ENCODE peak calls at places on chromosomes 1 and 21, in ten cellular contexts. One of them, this sample, is unnamed.

GRCh38 chr1:228309548-228310067 is 97.0 kb downstream of the TRIM11 start:
- DNase-seq in HS-5: no peak
- DNase-seq in EL: no peak
- DNase-seq in GM12891: no peak
- DNase-seq in effector memory CD8-positive, alpha-beta T cell: no peak
- DNase-seq in effector CD4-positive, alpha-beta T cell: no peak
- DNase-seq in iPS-NIHi11: no peak
- DNase-seq in CD8-positive, alpha-beta T cell: no peak
- DNase-seq in Panc1: no peak
- DNase-seq in activated naive CD8-positive, alpha-beta T cell treated with anti-CD3 and anti-CD28 coated beads, Interleukin-2, amount 50 U/mL, for 24 hours: no peak
- DNase-seq in this sample: no peak

GRCh38 chr1:157142765-157143423 is 4.7 kb upstream of the ETV3 start:
- DNase-seq in CD8-positive, alpha-beta T cell: no peak
- DNase-seq in GM12891: no peak
- DNase-seq in iPS-NIHi11: no peak
- DNase-seq in effector CD4-positive, alpha-beta T cell: no peak
- DNase-seq in Panc1: no peak
- DNase-seq in HS-5: no peak
- DNase-seq in effector memory CD8-positive, alpha-beta T cell: no peak
- DNase-seq in activated naive CD8-positive, alpha-beta T cell treated with anti-CD3 and anti-CD28 coated beads, Interleukin-2, amount 50 U/mL, for 24 hours: no peak
- DNase-seq in EL: no peak
- DNase-seq in this sample: no peak

GRCh38 chr1:41122851-41123518 is 101.5 kb upstream of the SLFNL1 start:
- DNase-seq in Panc1: peak; percentile 17
- DNase-seq in iPS-NIHi11: peak; percentile 54
- DNase-seq in effector memory CD8-positive, alpha-beta T cell: no peak
- DNase-seq in activated naive CD8-positive, alpha-beta T cell treated with anti-CD3 and anti-CD28 coated beads, Interleukin-2, amount 50 U/mL, for 24 hours: no peak
- DNase-seq in EL: peak; percentile 89
- DNase-seq in effector CD4-positive, alpha-beta T cell: no peak
- DNase-seq in CD8-positive, alpha-beta T cell: no peak
- DNase-seq in GM12891: no peak
- DNase-seq in HS-5: peak; percentile 95
- DNase-seq in this sample: no peak

GRCh38 chr1:86640161-86640560 is 64.2 kb upstream of the SH3GLB1 start:
- DNase-seq in EL: peak; percentile 7
- DNase-seq in CD8-positive, alpha-beta T cell: no peak
- DNase-seq in HS-5: no peak
- DNase-seq in effector memory CD8-positive, alpha-beta T cell: no peak
- DNase-seq in GM12891: no peak
- DNase-seq in Panc1: no peak
- DNase-seq in activated naive CD8-positive, alpha-beta T cell treated with anti-CD3 and anti-CD28 coated beads, Interleukin-2, amount 50 U/mL, for 24 hours: no peak
- DNase-seq in iPS-NIHi11: no peak
- DNase-seq in effector CD4-positive, alpha-beta T cell: no peak
- DNase-seq in this sample: no peak

GRCh38 chr1:228405200-228405978 is 1.2 kb downstream of the TRIM11 start:
- DNase-seq in activated naive CD8-positive, alpha-beta T cell treated with anti-CD3 and anti-CD28 coated beads, Interleukin-2, amount 50 U/mL, for 24 hours: no peak
- DNase-seq in HS-5: no peak
- DNase-seq in effector memory CD8-positive, alpha-beta T cell: no peak
- DNase-seq in Panc1: no peak
- DNase-seq in EL: no peak
- DNase-seq in effector CD4-positive, alpha-beta T cell: no peak
- DNase-seq in iPS-NIHi11: no peak
- DNase-seq in GM12891: no peak
- DNase-seq in CD8-positive, alpha-beta T cell: no peak
- DNase-seq in this sample: no peak

GRCh38 chr1:10250663-10251062 is 40.3 kb downstream of the KIF1B start:
- DNase-seq in CD8-positive, alpha-beta T cell: no peak
- DNase-seq in activated naive CD8-positive, alpha-beta T cell treated with anti-CD3 and anti-CD28 coated beads, Interleukin-2, amount 50 U/mL, for 24 hours: no peak
- DNase-seq in iPS-NIHi11: no peak
- DNase-seq in Panc1: no peak
- DNase-seq in HS-5: no peak
- DNase-seq in EL: no peak
- DNase-seq in GM12891: no peak
- DNase-seq in effector CD4-positive, alpha-beta T cell: no peak
- DNase-seq in effector memory CD8-positive, alpha-beta T cell: no peak
- DNase-seq in this sample: no peak

GRCh38 chr1:207032528-207033017 is at the start of gene C1orf116:
- DNase-seq in EL: no peak
- DNase-seq in iPS-NIHi11: peak; percentile 95
- DNase-seq in effector CD4-positive, alpha-beta T cell: no peak
- DNase-seq in activated naive CD8-positive, alpha-beta T cell treated with anti-CD3 and anti-CD28 coated beads, Interleukin-2, amount 50 U/mL, for 24 hours: no peak
- DNase-seq in CD8-positive, alpha-beta T cell: no peak
- DNase-seq in GM12891: no peak
- DNase-seq in HS-5: no peak
- DNase-seq in effector memory CD8-positive, alpha-beta T cell: no peak
- DNase-seq in Panc1: no peak
- DNase-seq in this sample: no peak

GRCh38 chr1:23530089-23530749 is 814 bp downstream of the E2F2 start:
- DNase-seq in GM12891: no peak
- DNase-seq in activated naive CD8-positive, alpha-beta T cell treated with anti-CD3 and anti-CD28 coated beads, Interleukin-2, amount 50 U/mL, for 24 hours: peak; percentile 38
- DNase-seq in Panc1: no peak
- DNase-seq in CD8-positive, alpha-beta T cell: no peak
- DNase-seq in HS-5: no peak
- DNase-seq in effector memory CD8-positive, alpha-beta T cell: no peak
- DNase-seq in iPS-NIHi11: no peak
- DNase-seq in effector CD4-positive, alpha-beta T cell: no peak
- DNase-seq in EL: no peak
- DNase-seq in this sample: no peak

GRCh38 chr21:44089001-44089911 is 17.9 kb upstream of the PWP2 start:
- DNase-seq in iPS-NIHi11: no peak
- DNase-seq in HS-5: no peak
- DNase-seq in Panc1: no peak
- DNase-seq in effector CD4-positive, alpha-beta T cell: peak; percentile 34
- DNase-seq in activated naive CD8-positive, alpha-beta T cell treated with anti-CD3 and anti-CD28 coated beads, Interleukin-2, amount 50 U/mL, for 24 hours: no peak
- DNase-seq in GM12891: no peak
- DNase-seq in EL: no peak
- DNase-seq in effector memory CD8-positive, alpha-beta T cell: peak; percentile 50
- DNase-seq in CD8-positive, alpha-beta T cell: peak; percentile 32
- DNase-seq in this sample: peak; percentile 41

GRCh38 chr21:32112194-32112593 is 166.7 kb downstream of the MIS18A start:
- DNase-seq in EL: no peak
- DNase-seq in iPS-NIHi11: no peak
- DNase-seq in activated naive CD8-positive, alpha-beta T cell treated with anti-CD3 and anti-CD28 coated beads, Interleukin-2, amount 50 U/mL, for 24 hours: no peak
- DNase-seq in effector CD4-positive, alpha-beta T cell: no peak
- DNase-seq in effector memory CD8-positive, alpha-beta T cell: no peak
- DNase-seq in CD8-positive, alpha-beta T cell: no peak
- DNase-seq in HS-5: no peak
- DNase-seq in Panc1: no peak
- DNase-seq in GM12891: no peak
- DNase-seq in this sample: no peak

GRCh38 chr21:38954450-38955059 is 148.8 kb downstream of the ETS2 start:
- DNase-seq in CD8-positive, alpha-beta T cell: no peak
- DNase-seq in EL: no peak
- DNase-seq in GM12891: no peak
- DNase-seq in Panc1: no peak
- DNase-seq in HS-5: no peak
- DNase-seq in activated naive CD8-positive, alpha-beta T cell treated with anti-CD3 and anti-CD28 coated beads, Interleukin-2, amount 50 U/mL, for 24 hours: no peak
- DNase-seq in effector memory CD8-positive, alpha-beta T cell: no peak
- DNase-seq in effector CD4-positive, alpha-beta T cell: no peak
- DNase-seq in iPS-NIHi11: no peak
- DNase-seq in this sample: no peak

GRCh38 chr1:77671836-77672235 is 10.6 kb downstream of the ZZZ3 start:
- DNase-seq in iPS-NIHi11: no peak
- DNase-seq in effector CD4-positive, alpha-beta T cell: no peak
- DNase-seq in HS-5: no peak
- DNase-seq in GM12891: no peak
- DNase-seq in activated naive CD8-positive, alpha-beta T cell treated with anti-CD3 and anti-CD28 coated beads, Interleukin-2, amount 50 U/mL, for 24 hours: no peak
- DNase-seq in Panc1: no peak
- DNase-seq in effector memory CD8-positive, alpha-beta T cell: no peak
- DNase-seq in CD8-positive, alpha-beta T cell: no peak
- DNase-seq in EL: peak; percentile 77
- DNase-seq in this sample: no peak

GRCh38 chr21:25416669-25417068 is 190.6 kb downstream of the MRPL39 start:
- DNase-seq in activated naive CD8-positive, alpha-beta T cell treated with anti-CD3 and anti-CD28 coated beads, Interleukin-2, amount 50 U/mL, for 24 hours: no peak
- DNase-seq in HS-5: no peak
- DNase-seq in effector memory CD8-positive, alpha-beta T cell: no peak
- DNase-seq in Panc1: no peak
- DNase-seq in iPS-NIHi11: no peak
- DNase-seq in CD8-positive, alpha-beta T cell: no peak
- DNase-seq in effector CD4-positive, alpha-beta T cell: no peak
- DNase-seq in GM12891: no peak
- DNase-seq in EL: no peak
- DNase-seq in this sample: no peak

GRCh38 chr1:210301254-210301955 is 27.3 kb upstream of the HHAT start:
- DNase-seq in effector memory CD8-positive, alpha-beta T cell: no peak
- DNase-seq in effector CD4-positive, alpha-beta T cell: no peak
- DNase-seq in EL: no peak
- DNase-seq in activated naive CD8-positive, alpha-beta T cell treated with anti-CD3 and anti-CD28 coated beads, Interleukin-2, amount 50 U/mL, for 24 hours: no peak
- DNase-seq in Panc1: no peak
- DNase-seq in GM12891: no peak
- DNase-seq in HS-5: no peak
- DNase-seq in iPS-NIHi11: no peak
- DNase-seq in CD8-positive, alpha-beta T cell: no peak
- DNase-seq in this sample: no peak

GRCh38 chr1:40930174-40930573 is 49.3 kb upstream of the CTPS1 start:
- DNase-seq in iPS-NIHi11: no peak
- DNase-seq in effector CD4-positive, alpha-beta T cell: no peak
- DNase-seq in activated naive CD8-positive, alpha-beta T cell treated with anti-CD3 and anti-CD28 coated beads, Interleukin-2, amount 50 U/mL, for 24 hours: no peak
- DNase-seq in GM12891: no peak
- DNase-seq in CD8-positive, alpha-beta T cell: no peak
- DNase-seq in effector memory CD8-positive, alpha-beta T cell: no peak
- DNase-seq in Panc1: no peak
- DNase-seq in HS-5: no peak
- DNase-seq in EL: no peak
- DNase-seq in this sample: no peak

GRCh38 chr1:22711071-22711470 is 432 bp downstream of the EPHB2 start:
- DNase-seq in Panc1: no peak
- DNase-seq in effector CD4-positive, alpha-beta T cell: no peak
- DNase-seq in iPS-NIHi11: peak; percentile 72
- DNase-seq in HS-5: no peak
- DNase-seq in effector memory CD8-positive, alpha-beta T cell: no peak
- DNase-seq in activated naive CD8-positive, alpha-beta T cell treated with anti-CD3 and anti-CD28 coated beads, Interleukin-2, amount 50 U/mL, for 24 hours: no peak
- DNase-seq in CD8-positive, alpha-beta T cell: no peak
- DNase-seq in GM12891: no peak
- DNase-seq in EL: no peak
- DNase-seq in this sample: no peak

GRCh38 chr1:197180252-197180878 is 33.9 kb upstream of the ASPM start:
- DNase-seq in HS-5: peak; percentile 67
- DNase-seq in GM12891: no peak
- DNase-seq in EL: peak; percentile 67
- DNase-seq in effector memory CD8-positive, alpha-beta T cell: peak; percentile 1
- DNase-seq in effector CD4-positive, alpha-beta T cell: no peak
- DNase-seq in CD8-positive, alpha-beta T cell: no peak
- DNase-seq in activated naive CD8-positive, alpha-beta T cell treated with anti-CD3 and anti-CD28 coated beads, Interleukin-2, amount 50 U/mL, for 24 hours: no peak
- DNase-seq in Panc1: no peak
- DNase-seq in iPS-NIHi11: peak; percentile 35
- DNase-seq in this sample: no peak

GRCh38 chr1:199073166-199073565 is 434.3 kb downstream of the PTPRC start:
- DNase-seq in effector memory CD8-positive, alpha-beta T cell: no peak
- DNase-seq in iPS-NIHi11: no peak
- DNase-seq in CD8-positive, alpha-beta T cell: no peak
- DNase-seq in HS-5: no peak
- DNase-seq in effector CD4-positive, alpha-beta T cell: no peak
- DNase-seq in GM12891: no peak
- DNase-seq in activated naive CD8-positive, alpha-beta T cell treated with anti-CD3 and anti-CD28 coated beads, Interleukin-2, amount 50 U/mL, for 24 hours: no peak
- DNase-seq in EL: no peak
- DNase-seq in Panc1: no peak
- DNase-seq in this sample: no peak

GRCh38 chr1:36612881-36613280 is 130.2 kb upstream of the CSF3R start:
- DNase-seq in activated naive CD8-positive, alpha-beta T cell treated with anti-CD3 and anti-CD28 coated beads, Interleukin-2, amount 50 U/mL, for 24 hours: no peak
- DNase-seq in effector CD4-positive, alpha-beta T cell: no peak
- DNase-seq in Panc1: no peak
- DNase-seq in EL: no peak
- DNase-seq in CD8-positive, alpha-beta T cell: no peak
- DNase-seq in iPS-NIHi11: no peak
- DNase-seq in HS-5: no peak
- DNase-seq in GM12891: no peak
- DNase-seq in effector memory CD8-positive, alpha-beta T cell: no peak
- DNase-seq in this sample: no peak

GRCh38 chr1:114145504-114146160 is 8.0 kb downstream of the SYT6 start:
- DNase-seq in HS-5: no peak
- DNase-seq in Panc1: no peak
- DNase-seq in CD8-positive, alpha-beta T cell: no peak
- DNase-seq in effector memory CD8-positive, alpha-beta T cell: no peak
- DNase-seq in EL: no peak
- DNase-seq in GM12891: no peak
- DNase-seq in activated naive CD8-positive, alpha-beta T cell treated with anti-CD3 and anti-CD28 coated beads, Interleukin-2, amount 50 U/mL, for 24 hours: no peak
- DNase-seq in effector CD4-positive, alpha-beta T cell: no peak
- DNase-seq in iPS-NIHi11: no peak
- DNase-seq in this sample: no peak

GRCh38 chr21:46142581-46143473 is 12.6 kb downstream of the FTCD start:
- DNase-seq in GM12891: no peak
- DNase-seq in iPS-NIHi11: no peak
- DNase-seq in HS-5: no peak
- DNase-seq in activated naive CD8-positive, alpha-beta T cell treated with anti-CD3 and anti-CD28 coated beads, Interleukin-2, amount 50 U/mL, for 24 hours: peak; percentile 40
- DNase-seq in Panc1: no peak
- DNase-seq in effector memory CD8-positive, alpha-beta T cell: no peak
- DNase-seq in CD8-positive, alpha-beta T cell: no peak
- DNase-seq in effector CD4-positive, alpha-beta T cell: no peak
- DNase-seq in EL: no peak
- DNase-seq in this sample: no peak

GRCh38 chr1:156663178-156663577 is 14.0 kb downstream of the NES start:
- DNase-seq in iPS-NIHi11: no peak
- DNase-seq in HS-5: no peak
- DNase-seq in CD8-positive, alpha-beta T cell: no peak
- DNase-seq in activated naive CD8-positive, alpha-beta T cell treated with anti-CD3 and anti-CD28 coated beads, Interleukin-2, amount 50 U/mL, for 24 hours: no peak
- DNase-seq in EL: peak; percentile 31
- DNase-seq in effector memory CD8-positive, alpha-beta T cell: no peak
- DNase-seq in Panc1: no peak
- DNase-seq in GM12891: no peak
- DNase-seq in effector CD4-positive, alpha-beta T cell: no peak
- DNase-seq in this sample: no peak

GRCh38 chr1:52659356-52659755 is 26.4 kb downstream of the SHISAL2A start:
- DNase-seq in Panc1: no peak
- DNase-seq in effector CD4-positive, alpha-beta T cell: no peak
- DNase-seq in EL: no peak
- DNase-seq in effector memory CD8-positive, alpha-beta T cell: no peak
- DNase-seq in HS-5: no peak
- DNase-seq in CD8-positive, alpha-beta T cell: no peak
- DNase-seq in iPS-NIHi11: no peak
- DNase-seq in activated naive CD8-positive, alpha-beta T cell treated with anti-CD3 and anti-CD28 coated beads, Interleukin-2, amount 50 U/mL, for 24 hours: peak; percentile 35
- DNase-seq in GM12891: peak; percentile 35
- DNase-seq in this sample: no peak

GRCh38 chr1:7190261-7190660 is 405.0 kb downstream of the CAMTA1 start:
- DNase-seq in CD8-positive, alpha-beta T cell: no peak
- DNase-seq in HS-5: no peak
- DNase-seq in effector memory CD8-positive, alpha-beta T cell: no peak
- DNase-seq in iPS-NIHi11: no peak
- DNase-seq in effector CD4-positive, alpha-beta T cell: no peak
- DNase-seq in EL: no peak
- DNase-seq in activated naive CD8-positive, alpha-beta T cell treated with anti-CD3 and anti-CD28 coated beads, Interleukin-2, amount 50 U/mL, for 24 hours: no peak
- DNase-seq in Panc1: no peak
- DNase-seq in GM12891: no peak
- DNase-seq in this sample: no peak

GRCh38 chr1:109975718-109976117 is 8.8 kb upstream of the AHCYL1 start:
- DNase-seq in CD8-positive, alpha-beta T cell: no peak
- DNase-seq in EL: peak; percentile 94
- DNase-seq in iPS-NIHi11: no peak
- DNase-seq in Panc1: no peak
- DNase-seq in GM12891: no peak
- DNase-seq in effector memory CD8-positive, alpha-beta T cell: no peak
- DNase-seq in activated naive CD8-positive, alpha-beta T cell treated with anti-CD3 and anti-CD28 coated beads, Interleukin-2, amount 50 U/mL, for 24 hours: no peak
- DNase-seq in HS-5: peak; percentile 93
- DNase-seq in effector CD4-positive, alpha-beta T cell: no peak
- DNase-seq in this sample: no peak

GRCh38 chr1:18652791-18653190 is 22.1 kb downstream of the PAX7 start:
- DNase-seq in EL: no peak
- DNase-seq in effector memory CD8-positive, alpha-beta T cell: no peak
- DNase-seq in effector CD4-positive, alpha-beta T cell: no peak
- DNase-seq in activated naive CD8-positive, alpha-beta T cell treated with anti-CD3 and anti-CD28 coated beads, Interleukin-2, amount 50 U/mL, for 24 hours: no peak
- DNase-seq in CD8-positive, alpha-beta T cell: no peak
- DNase-seq in GM12891: no peak
- DNase-seq in iPS-NIHi11: no peak
- DNase-seq in Panc1: no peak
- DNase-seq in HS-5: no peak
- DNase-seq in this sample: no peak

GRCh38 chr21:41366522-41367151 is 4.8 kb downstream of the MX2 start:
- DNase-seq in effector memory CD8-positive, alpha-beta T cell: no peak
- DNase-seq in HS-5: peak; percentile 61
- DNase-seq in activated naive CD8-positive, alpha-beta T cell treated with anti-CD3 and anti-CD28 coated beads, Interleukin-2, amount 50 U/mL, for 24 hours: no peak
- DNase-seq in GM12891: peak; percentile 32
- DNase-seq in CD8-positive, alpha-beta T cell: no peak
- DNase-seq in effector CD4-positive, alpha-beta T cell: no peak
- DNase-seq in EL: peak; percentile 90
- DNase-seq in Panc1: no peak
- DNase-seq in iPS-NIHi11: no peak
- DNase-seq in this sample: no peak

GRCh38 chr1:203127672-203128611 is at the start of gene ADORA1:
- DNase-seq in effector memory CD8-positive, alpha-beta T cell: no peak
- DNase-seq in GM12891: no peak
- DNase-seq in CD8-positive, alpha-beta T cell: no peak
- DNase-seq in Panc1: no peak
- DNase-seq in EL: peak; percentile 70
- DNase-seq in activated naive CD8-positive, alpha-beta T cell treated with anti-CD3 and anti-CD28 coated beads, Interleukin-2, amount 50 U/mL, for 24 hours: peak; percentile 8
- DNase-seq in HS-5: no peak
- DNase-seq in effector CD4-positive, alpha-beta T cell: no peak
- DNase-seq in iPS-NIHi11: peak; percentile 81
- DNase-seq in this sample: no peak